ENCODE peak calls at places on chromosomes 7 and 10, in six cellular contexts. Y, X, E, G, Z and A are unnamed samples.

GRCh38 chr7:68224041-68224534 is 1227.5 kb downstream of the TYW1 start:
- DNase-seq in E (no peak), G (no peak), X (no peak), Z (peak; percentile 9), Y (no peak), A (no peak)

GRCh38 chr10:21498977-21499376 is 26.5 kb downstream of the SKIDA1 start:
- DNase-seq in E (no peak), Z (no peak), X (no peak), G (no peak), Y (no peak), A (no peak)

GRCh38 chr7:99997545-99998137 is 17.8 kb upstream of the ZKSCAN1 start:
- DNase-seq in G (peak; percentile 83), X (no peak), Z (no peak), E (no peak), Y (peak; percentile 76), A (no peak)

GRCh38 chr7:79420464-79420863 is 33.0 kb downstream of the MAGI2 start:
- DNase-seq in Z (no peak), X (no peak), G (no peak), Y (no peak), E (no peak), A (no peak)

GRCh38 chr7:108138911-108139310 is 8.8 kb upstream of the LAMB4 start:
- DNase-seq in Y (no peak), X (no peak), Z (no peak), E (no peak), G (no peak), A (no peak)

GRCh38 chr10:75582102-75582501 is 150.7 kb downstream of the LRMDA start:
- DNase-seq in G (no peak), Y (no peak), Z (no peak), E (no peak), X (no peak), A (no peak)

GRCh38 chr10:48996-49395 is at the start of gene TUBB8:
- DNase-seq in Z (no peak), E (no peak), G (no peak), Y (no peak), X (no peak), A (no peak)

GRCh38 chr7:106755641-106756040 is 94.7 kb upstream of the CCDC71L start:
- DNase-seq in G (no peak), Y (no peak), Z (no peak), X (no peak), E (no peak), A (no peak)

GRCh38 chr10:58998924-58999713 is 177.3 kb upstream of the PHYHIPL start:
- DNase-seq in X (no peak), E (no peak), Y (no peak), G (no peak), Z (peak; percentile 78), A (peak; percentile 54)

GRCh38 chr7:55546826-55547225 is 25.5 kb downstream of the VOPP1 start:
- DNase-seq in E (no peak), Y (peak; percentile 78), X (no peak), Z (peak; percentile 89), G (peak; percentile 65), A (peak; percentile 61)

GRCh38 chr10:48251525-48252353 is 22.8 kb downstream of the FRMPD2 start:
- DNase-seq in X (no peak), Y (no peak), Z (no peak), E (no peak), G (peak; percentile 18), A (no peak)

GRCh38 chr10:22491931-22492615 is 146.8 kb downstream of the SPAG6 start:
- DNase-seq in G (peak; percentile 37), Z (no peak), Y (no peak), X (no peak), E (no peak), A (no peak)

GRCh38 chr10:86167762-86168128 is 198.8 kb downstream of the GRID1 start:
- DNase-seq in Z (no peak), Y (no peak), G (no peak), X (no peak), E (no peak), A (no peak)

GRCh38 chr10:14293516-14293915 is 37.2 kb downstream of the FRMD4A start:
- DNase-seq in G (no peak), X (no peak), E (no peak), Z (no peak), Y (no peak), A (no peak)

GRCh38 chr7:85947767-85948166 is 695.9 kb upstream of the GRM3 start:
- DNase-seq in Y (no peak), Z (no peak), X (no peak), E (no peak), G (no peak), A (no peak)

GRCh38 chr10:116408716-116409115 is 18.9 kb upstream of the PNLIPRP3 start:
- DNase-seq in X (no peak), G (peak; percentile 4), Y (no peak), Z (no peak), E (peak; percentile 12), A (no peak)

GRCh38 chr7:73770860-73771665 is 993 bp upstream of the CLDN3 start:
- DNase-seq in X (no peak), Y (no peak), Z (no peak), E (no peak), G (no peak), A (no peak)

GRCh38 chr7:71130280-71130679 is 1.7 kb upstream of the GALNT17 start:
- DNase-seq in Y (no peak), G (no peak), Z (no peak), X (no peak), E (no peak), A (no peak)

GRCh38 chr7:71133232-71133622 is 1.3 kb downstream of the GALNT17 start:
- DNase-seq in E (no peak), G (no peak), Y (no peak), X (no peak), Z (no peak), A (no peak)

GRCh38 chr7:71132521-71133231 is 732 bp downstream of the GALNT17 start:
- DNase-seq in E (no peak), Z (no peak), Y (no peak), G (no peak), X (no peak), A (no peak)

GRCh38 chr7:71131256-71131752 is 640 bp upstream of the GALNT17 start:
- DNase-seq in Y (peak; percentile 67), X (no peak), Z (no peak), E (no peak), G (no peak), A (no peak)

DNA sequence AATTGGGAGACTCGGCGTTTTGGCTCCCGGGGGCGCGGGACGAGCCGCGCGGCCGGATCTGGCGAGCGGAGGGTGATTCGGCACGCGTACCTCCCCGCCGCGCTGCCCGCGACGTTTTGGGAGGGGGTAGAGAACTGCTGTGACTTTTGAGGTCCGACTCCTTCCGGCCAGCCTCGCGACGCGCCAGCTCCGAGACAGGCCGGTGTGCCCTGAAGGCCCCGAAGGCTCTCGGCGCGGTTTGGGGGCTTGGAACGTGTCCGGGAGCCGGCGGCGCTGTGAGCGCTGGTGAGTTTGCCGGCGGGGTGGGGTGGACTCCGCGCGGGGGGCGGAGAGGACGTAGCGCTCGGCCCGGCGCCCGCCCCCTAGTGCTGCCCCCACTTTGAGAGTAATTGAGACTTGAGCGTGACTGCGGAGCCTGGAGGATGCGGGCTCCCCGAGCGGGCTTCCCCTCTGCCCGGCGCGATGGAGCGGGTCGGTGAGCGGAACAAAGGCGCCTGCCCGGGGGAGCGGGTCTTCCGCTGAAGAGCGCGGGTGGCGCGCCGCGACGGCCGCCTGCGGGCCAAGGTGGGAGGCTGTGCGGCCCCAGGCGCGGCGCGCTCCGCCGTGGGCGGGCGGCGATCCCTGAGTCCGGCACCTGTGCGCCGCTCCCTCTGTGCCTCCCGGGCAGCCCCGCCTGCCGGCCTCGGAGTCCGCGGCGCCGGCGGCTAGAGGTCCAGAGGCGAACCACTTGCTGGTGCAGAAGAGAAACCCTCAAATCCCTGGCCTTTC is at the start of gene GALNT17:
- DNase-seq in G (no peak), E (no peak), Y (no peak), Z (no peak), X (no peak), A (no peak)
- H3K4me3 ChIP-seq in G (no peak within 1 kb of the TSS), E (no peak within 1 kb of the TSS), Y (peak within 1 kb of the TSS; percentile 48), Z (peak within 1 kb of the TSS; percentile 42), X (peak within 1 kb of the TSS; percentile 35), A (peak within 1 kb of the TSS; percentile 84)

GRCh38 chr7:116510795-116511194 is 11.3 kb downstream of the CAV2 start:
- DNase-seq in X (no peak), E (no peak), Z (no peak), Y (no peak), G (no peak), A (no peak)

GRCh38 chr7:116515584-116515983 is 9.3 kb upstream of the CAV1 start:
- DNase-seq in Y (no peak), E (no peak), G (no peak), X (no peak), Z (no peak), A (no peak)

GRCh38 chr7:116512524-116513188 is 12.2 kb upstream of the CAV1 start:
- DNase-seq in Z (no peak), X (no peak), G (no peak), E (no peak), Y (no peak), A (no peak)

GRCh38 chr7:116509982-116510579 is 10.5 kb downstream of the CAV2 start:
- DNase-seq in E (no peak), G (no peak), X (no peak), Y (no peak), Z (no peak), A (no peak)

GRCh38 chr7:116511552-116512523 is 12.3 kb downstream of the CAV2 start:
- DNase-seq in E (peak; percentile 72), Y (no peak), G (peak; percentile 84), X (no peak), Z (no peak), A (no peak)
- H3K4me3 ChIP-seq in E (peak overlapping the region; percentile 82), Y (peak overlapping the region; percentile 50), G (peak overlapping the region; percentile 46), X (peak overlapping the region; percentile 29), Z (peak overlapping the region; percentile 41), A (peak overlapping the region; percentile 56)

DNA sequence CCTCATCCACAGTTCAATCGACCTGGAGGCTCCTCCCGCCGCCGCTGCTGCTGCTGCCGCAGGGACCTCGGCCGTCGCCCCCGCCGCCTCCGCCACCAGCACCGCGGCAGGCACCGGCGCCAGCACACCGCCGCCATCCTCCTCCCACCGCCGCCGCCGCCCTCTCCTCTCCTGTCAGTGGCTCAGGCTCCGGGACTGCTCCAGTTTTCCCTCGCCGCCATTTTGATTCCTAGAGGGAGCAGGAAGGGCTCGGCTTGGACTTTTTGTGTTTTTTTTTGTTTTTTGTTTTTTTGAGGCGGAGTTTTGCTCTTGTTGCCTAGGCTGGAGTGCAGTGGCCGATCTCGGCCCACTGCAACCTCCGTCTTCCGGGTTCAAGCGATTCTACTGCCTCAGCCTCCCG is 3.0 kb upstream of the MCM10 start:
- DNase-seq in E (no peak), Z (no peak), Y (no peak), G (no peak), X (no peak), A (no peak)
- H3K4me3 ChIP-seq in E (no peak overlapping the region), Z (no peak overlapping the region), Y (no peak overlapping the region), G (no peak overlapping the region), X (peak overlapping the region; percentile 19), A (peak overlapping the region; percentile 57)

GRCh38 chr10:114685456-114685855 is 27.4 kb upstream of the ABLIM1 start:
- DNase-seq in X (no peak), Y (no peak), Z (no peak), E (no peak), G (no peak), A (no peak)

GRCh38 chr10:114683593-114683992 is 25.5 kb upstream of the ABLIM1 start:
- DNase-seq in X (no peak), Y (no peak), G (no peak), E (no peak), Z (no peak), A (no peak)

GRCh38 chr10:114683162-114683561 is 25.1 kb upstream of the ABLIM1 start:
- DNase-seq in E (no peak), Z (no peak), Y (no peak), X (no peak), G (no peak), A (no peak)

GRCh38 chr10:114684822-114685209 is 26.7 kb upstream of the ABLIM1 start:
- DNase-seq in Z (no peak), E (no peak), Y (no peak), G (no peak), X (no peak), A (no peak)

GRCh38 chr10:114684085-114684821 is 26.2 kb upstream of the ABLIM1 start:
- DNase-seq in G (no peak), X (no peak), Y (peak; percentile 79), Z (no peak), E (no peak), A (no peak)
- H3K4me3 ChIP-seq in G (no peak overlapping the region), X (peak overlapping the region; percentile 16), Y (peak overlapping the region; percentile 24), Z (peak overlapping the region; percentile 30), E (no peak overlapping the region), A (peak overlapping the region; percentile 39)